ENCODE peak calls at places on chromosome 17, in seven cellular contexts. W, B, R, L, E, Q and K are unnamed samples.

GRCh38 chr17:78267257-78268073 is 36.0 kb downstream of the TMEM235 start:
- DNase-seq in W (no peak), B (no peak), R (no peak), L (no peak), E (no peak), Q (no peak), K (no peak)

GRCh38 chr17:39057807-39058206 is 90.6 kb upstream of the FBXO47 start:
- DNase-seq in W (no peak), B (peak; percentile 29), R (no peak), L (no peak), E (no peak), Q (no peak), K (no peak)

GRCh38 chr17:36755586-36755985 is 154.2 kb downstream of the MRM1 start:
- DNase-seq in W (no peak), B (peak; percentile 85), R (peak; percentile 31), L (no peak), E (peak; percentile 26), Q (peak; percentile 86), K (peak; percentile 88)

GRCh38 chr17:6085812-6086211 is 15.6 kb downstream of the WSCD1 start:
- DNase-seq in W (no peak), B (no peak), R (no peak), L (no peak), E (no peak), Q (no peak), K (no peak)

GRCh38 chr17:82496529-82497434 is 22.8 kb upstream of the FOXK2 start:
- DNase-seq in W (no peak), B (peak; percentile 99), R (peak; percentile 86), L (peak; percentile 90), E (peak; percentile 80), Q (peak; percentile 98), K (peak; percentile 96)

GRCh38 chr17:2060681-2061440 is 6.0 kb downstream of the HIC1 start:
- DNase-seq in W (no peak), B (no peak), R (no peak), L (no peak), E (no peak), Q (no peak), K (no peak)

GRCh38 chr17:50956750-50957523 is 90.8 kb upstream of the TOB1 start:
- DNase-seq in W (peak; percentile 48), B (peak; percentile 88), R (peak; percentile 49), L (peak; percentile 39), E (peak; percentile 48), Q (peak; percentile 81), K (peak; percentile 85)

GRCh38 chr17:76123749-76124581 is 17.1 kb downstream of the FOXJ1 start:
- DNase-seq in W (no peak), B (peak; percentile 51), R (no peak), L (no peak), E (no peak), Q (no peak), K (no peak)

GRCh38 chr17:27635275-27635823 is 4.4 kb downstream of the LGALS9 start:
- DNase-seq in W (no peak), B (no peak), R (no peak), L (no peak), E (no peak), Q (peak; percentile 72), K (no peak)

GRCh38 chr17:16442141-16442540 is 26.8 kb downstream of the TRPV2 start:
- DNase-seq in W (no peak), B (no peak), R (no peak), L (no peak), E (no peak), Q (no peak), K (no peak)

GRCh38 chr17:7929158-7930029 is at the start of gene KCNAB3:
- DNase-seq in W (no peak), B (peak; percentile 91), R (no peak), L (peak; percentile 86), E (peak; percentile 29), Q (peak; percentile 45), K (no peak)

GRCh38 chr17:1108810-1109605 is 70.8 kb downstream of the ABR start:
- DNase-seq in W (no peak), B (peak; percentile 84), R (peak; percentile 31), L (peak; percentile 38), E (peak; percentile 36), Q (peak; percentile 67), K (no peak)

GRCh38 chr17:6393368-6393952 is 41.5 kb downstream of the AIPL1 start:
- DNase-seq in W (no peak), B (no peak), R (peak; percentile 87), L (no peak), E (no peak), Q (no peak), K (no peak)

GRCh38 chr17:1179112-1179634 is 608 bp downstream of the ABR start:
- DNase-seq in W (no peak), B (no peak), R (no peak), L (no peak), E (no peak), Q (no peak), K (no peak)

GRCh38 chr17:82103588-82104451 is 5.8 kb upstream of the FASN start:
- DNase-seq in W (no peak), B (peak; percentile 98), R (no peak), L (peak; percentile 43), E (no peak), Q (peak; percentile 59), K (no peak)

GRCh38 chr17:35864853-35865252 is 3.8 kb downstream of the HEATR9 start:
- DNase-seq in W (no peak), B (no peak), R (no peak), L (no peak), E (no peak), Q (no peak), K (no peak)

GRCh38 chr17:42200702-42201101 is 6.4 kb upstream of the GHDC start:
- DNase-seq in W (no peak), B (no peak), R (no peak), L (no peak), E (no peak), Q (peak; percentile 50), K (no peak)

GRCh38 chr17:78793415-78793814 is 11.3 kb upstream of the CYTH1 start:
- DNase-seq in W (no peak), B (no peak), R (no peak), L (no peak), E (no peak), Q (no peak), K (no peak)

GRCh38 chr17:73695035-73695738 is 50.9 kb upstream of the SDK2 start:
- DNase-seq in W (no peak), B (peak; percentile 44), R (no peak), L (no peak), E (no peak), Q (no peak), K (no peak)

GRCh38 chr17:57880086-57880456 is 30.2 kb upstream of the MRPS23 start:
- DNase-seq in W (no peak), B (no peak), R (no peak), L (peak; percentile 39), E (no peak), Q (no peak), K (no peak)

GRCh38 chr17:66952681-66953638 is 11.5 kb upstream of the CACNG4 start:
- DNase-seq in W (no peak), B (peak; percentile 91), R (no peak), L (no peak), E (no peak), Q (no peak), K (no peak)

GRCh38 chr17:44829558-44830358 is at the start of gene GJC1:
- DNase-seq in W (no peak), B (no peak), R (peak; percentile 21), L (peak; percentile 30), E (no peak), Q (no peak), K (no peak)

GRCh38 chr17:36869856-36870617 is 67.2 kb upstream of the LHX1 start:
- DNase-seq in W (no peak), B (peak; percentile 83), R (no peak), L (no peak), E (no peak), Q (no peak), K (no peak)

GRCh38 chr17:58316260-58316960 is 12.2 kb downstream of the TSPOAP1 start:
- DNase-seq in W (no peak), B (peak; percentile 60), R (no peak), L (no peak), E (no peak), Q (no peak), K (no peak)

GRCh38 chr17:75086496-75087181 is 1.1 kb upstream of the SLC16A5 start:
- DNase-seq in W (no peak), B (peak; percentile 60), R (no peak), L (no peak), E (no peak), Q (peak; percentile 78), K (no peak)

GRCh38 chr17:16939606-16940115 is 32.3 kb downstream of the TNFRSF13B start:
- DNase-seq in W (no peak), B (peak; percentile 51), R (no peak), L (no peak), E (no peak), Q (no peak), K (no peak)

GRCh38 chr17:79520134-79520892 is 90.5 kb downstream of the RBFOX3 start:
- DNase-seq in W (no peak), B (no peak), R (no peak), L (no peak), E (no peak), Q (no peak), K (no peak)

GRCh38 chr17:61002316-61002736 is 324.7 kb downstream of the BCAS3 start:
- DNase-seq in W (peak; percentile 15), B (no peak), R (no peak), L (peak; percentile 12), E (no peak), Q (no peak), K (peak; percentile 55)

GRCh38 chr17:60139438-60140285 is 10.1 kb upstream of the CA4 start:
- DNase-seq in W (no peak), B (peak; percentile 94), R (no peak), L (peak; percentile 57), E (peak; percentile 42), Q (peak; percentile 84), K (no peak)

GRCh38 chr17:19703776-19704371 is 12.5 kb downstream of the SLC47A2 start:
- DNase-seq in W (no peak), B (peak; percentile 80), R (no peak), L (no peak), E (no peak), Q (no peak), K (no peak)

GRCh38 chr17:29722411-29723198 is 99.9 kb upstream of the CORO6 start:
- DNase-seq in W (no peak), B (no peak), R (no peak), L (no peak), E (no peak), Q (peak; percentile 45), K (peak; percentile 41)

GRCh38 chr17:32264823-32265191 is 825 bp upstream of the RHBDL3 start:
- DNase-seq in W (no peak), B (no peak), R (no peak), L (no peak), E (no peak), Q (no peak), K (no peak)

GRCh38 chr17:39564201-39564828 is 43.4 kb downstream of the NEUROD2 start:
- DNase-seq in W (no peak), B (peak; percentile 85), R (no peak), L (no peak), E (no peak), Q (no peak), K (peak; percentile 60)

GRCh38 chr17:38443356-38444026 is 15.2 kb downstream of the ARHGAP23 start:
- DNase-seq in W (no peak), B (no peak), R (no peak), L (no peak), E (no peak), Q (no peak), K (no peak)

GRCh38 chr17:38868095-38868967 is 1.5 kb upstream of the LASP1 start:
- DNase-seq in W (no peak), B (peak; percentile 94), R (peak; percentile 76), L (no peak), E (no peak), Q (peak; percentile 49), K (peak; percentile 70)

GRCh38 chr17:70407501-70407900 is 238.2 kb downstream of the KCNJ2 start:
- DNase-seq in W (no peak), B (no peak), R (no peak), L (no peak), E (no peak), Q (no peak), K (no peak)

GRCh38 chr17:14341866-14342265 is 41.0 kb downstream of the HS3ST3B1 start:
- DNase-seq in W (no peak), B (no peak), R (no peak), L (no peak), E (no peak), Q (no peak), K (no peak)

GRCh38 chr17:3544365-3544764 is 13.2 kb downstream of the TRPV3 start:
- DNase-seq in W (no peak), B (no peak), R (no peak), L (no peak), E (no peak), Q (no peak), K (no peak)